ENCODE peak calls at places on chromosomes 13 and 19, in eight cellular contexts. Z, R, M, J, Q, B, H and V are unnamed samples. For H3K36me3, the result is how much of the 10 kb centered on the place peaks cover.

GRCh38 chr19:45363861-45364459 is 6.4 kb downstream of the ERCC2 start:
- DNase-seq in Z (no peak), R (no peak), M (no peak), J (no peak), Q (no peak), B (no peak), H (no peak), V (no peak)

GRCh38 chr19:48487944-48488343 is 18.8 kb downstream of the CYTH2 start:
- DNase-seq in Z (no peak), R (no peak), M (no peak), J (peak), Q (peak), B (no peak), H (peak), V (no peak)

GRCh38 chr13:110714798-110715394 is 1.4 kb downstream of the ING1 start:
- DNase-seq in Z (peak), R (peak), M (peak), J (peak), Q (peak), B (no peak), H (peak), V (peak)

GRCh38 chr19:56106397-56106849 is 14.7 kb downstream of the ZNF787 start:
- DNase-seq in Z (peak), R (no peak), M (no peak), J (peak), Q (no peak), B (no peak), H (peak), V (no peak)

GRCh38 chr13:83121904-83122303 is 760.4 kb downstream of the SLITRK1 start:
- DNase-seq in Z (no peak), R (no peak), M (no peak), J (no peak), Q (no peak), B (no peak), H (no peak), V (no peak)

GRCh38 chr19:11446652-11447301 is 11.3 kb downstream of the PRKCSH start:
- DNase-seq in Z (no peak), R (peak), M (peak), J (peak), Q (peak), B (no peak), H (peak), V (peak)

GRCh38 chr13:29903524-29903923 is 53.1 kb upstream of the UBL3 start:
- DNase-seq in Z (no peak), R (no peak), M (no peak), J (no peak), Q (no peak), B (no peak), H (peak), V (no peak)

GRCh38 chr19:12751635-12752034 is at the start of gene BEST2:
- DNase-seq in Z (no peak), R (no peak), M (no peak), J (no peak), Q (no peak), B (no peak), H (peak), V (no peak)

GRCh38 chr13:21324793-21325192 is 134.3 kb downstream of the ZDHHC20 start:
- DNase-seq in Z (no peak), R (no peak), M (no peak), J (no peak), Q (no peak), B (no peak), H (no peak), V (no peak)

GRCh38 chr13:109346060-109346459 is 440.3 kb downstream of the IRS2 start:
- DNase-seq in Z (no peak), R (no peak), M (no peak), J (no peak), Q (no peak), B (no peak), H (no peak), V (no peak)

DNA sequence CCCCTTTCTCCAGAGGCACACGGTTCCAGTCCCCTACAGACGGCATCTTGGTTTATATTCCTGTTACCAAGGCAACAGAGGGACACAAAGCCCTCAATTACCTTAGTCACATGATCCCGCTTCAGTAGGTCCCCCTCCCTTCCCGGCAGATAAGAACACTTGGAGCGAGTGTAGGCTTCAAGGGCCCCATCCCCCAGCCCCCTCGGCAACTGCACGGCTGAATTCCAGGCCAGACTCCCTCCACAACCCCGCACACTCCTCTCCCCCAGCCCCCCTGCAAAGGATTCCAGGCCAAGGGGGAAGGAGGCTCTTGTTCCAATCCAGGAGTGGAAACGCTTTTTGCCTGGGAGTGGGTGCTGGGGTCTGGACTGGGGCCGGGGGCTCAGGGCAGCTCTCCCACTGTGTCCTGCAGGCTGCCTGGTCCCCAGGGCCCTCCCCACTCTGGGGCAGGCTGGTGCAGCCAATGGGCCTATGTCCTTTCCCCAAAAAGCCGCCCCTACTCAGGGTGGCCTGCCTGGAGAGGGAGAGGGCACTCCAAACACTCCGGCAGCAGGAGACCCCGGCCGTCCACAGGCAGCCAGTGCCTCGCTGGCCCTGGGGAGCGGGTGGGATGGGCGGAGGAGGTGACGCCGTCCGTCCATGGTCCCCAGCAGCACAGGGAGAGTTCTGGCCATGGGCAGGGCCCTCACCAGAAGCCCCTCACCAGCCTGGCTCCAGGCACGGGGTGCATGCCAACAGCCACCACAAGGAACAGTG is 62.6 kb downstream of the MLLT1 start:
- DNase-seq in Z (no peak), R (peak), M (peak), J (no peak), Q (peak), B (no peak), H (no peak), V (no peak)
- H3K36me3 ChIP-seq in Z (half or more), R (half or more), M (under half), J (under half), Q (half or more), B (under half), H (under half), V (under half)

GRCh38 chr13:33545492-33545891 is 259.9 kb upstream of the STARD13 start:
- DNase-seq in Z (no peak), R (no peak), M (no peak), J (no peak), Q (no peak), B (no peak), H (no peak), V (no peak)
- H3K27ac ChIP-seq in Z (no peak), R (peak), M (no peak), J (peak), Q (no peak), B (no peak), H (no peak), V (peak)

GRCh38 chr13:73421310-73421912 is 362.6 kb downstream of the KLF5 start:
- DNase-seq in Z (no peak), R (no peak), M (no peak), J (peak), Q (no peak), B (no peak), H (peak), V (no peak)
- TF ChIP-seq EP300 in Z (no peak), R (no peak), M (no peak), J (no peak), Q (no peak), B (no peak), H (no peak), V (no peak)

GRCh38 chr19:18898533-18899408 is 2.8 kb upstream of the CERS1 start:
- DNase-seq in Z (no peak), R (no peak), M (no peak), J (no peak), Q (no peak), B (no peak), H (no peak), V (no peak)
- H3K36me3 ChIP-seq in Z (under half), R (under half), M (under half), J (under half), Q (under half), B (under half), H (under half), V (under half)

DNA sequence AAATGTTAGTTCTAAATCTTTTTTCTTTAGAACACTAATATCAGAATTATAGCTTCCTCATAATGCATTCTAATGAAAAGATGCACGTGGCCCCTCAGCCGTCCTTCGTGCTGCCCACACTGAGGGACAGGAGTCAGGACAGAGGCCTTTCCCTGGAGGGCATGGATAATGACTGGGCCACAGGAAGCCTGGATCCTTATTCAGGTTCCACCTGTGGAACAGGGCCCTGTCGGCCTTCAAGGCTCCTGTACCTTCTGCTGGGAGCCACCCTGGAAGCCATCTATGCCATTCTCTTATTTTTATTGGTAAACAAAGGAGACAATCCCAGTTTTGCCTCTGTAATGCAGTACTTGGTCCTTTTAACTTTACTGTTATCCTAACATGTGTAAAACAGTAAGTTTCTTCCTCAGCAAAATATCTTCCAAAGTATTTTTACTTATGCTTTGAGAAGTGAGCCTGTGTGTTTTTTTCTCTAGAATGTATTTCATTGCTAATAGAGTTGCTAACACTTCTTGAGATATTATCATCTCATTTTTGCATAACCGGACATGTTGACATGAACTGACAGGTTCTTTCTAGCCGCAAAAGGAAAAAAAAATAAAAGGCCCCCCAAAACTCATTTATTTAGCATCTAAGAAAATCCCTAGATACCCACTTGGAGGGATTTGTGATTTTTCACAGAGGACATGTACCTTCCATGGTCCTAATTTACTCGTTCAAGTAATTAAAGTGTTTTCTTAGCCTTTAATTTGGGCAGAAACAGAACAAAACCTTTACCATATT is 6.0 kb downstream of the GPR183 start:
- DNase-seq in Z (no peak), R (no peak), M (no peak), J (no peak), Q (no peak), B (no peak), H (no peak), V (no peak)
- H3K27ac ChIP-seq in Z (no peak), R (peak), M (no peak), J (peak), Q (no peak), B (peak), H (peak), V (no peak)

GRCh38 chr13:107252021-107252420 is 684.1 kb upstream of the ARGLU1 start:
- DNase-seq in Z (no peak), R (no peak), M (no peak), J (no peak), Q (no peak), B (no peak), H (no peak), V (no peak)

GRCh38 chr13:107252428-107252827 is 684.5 kb upstream of the ARGLU1 start:
- DNase-seq in Z (no peak), R (no peak), M (no peak), J (no peak), Q (no peak), B (no peak), H (no peak), V (no peak)

GRCh38 chr13:107251321-107251720 is 683.4 kb upstream of the ARGLU1 start:
- DNase-seq in Z (no peak), R (no peak), M (no peak), J (no peak), Q (no peak), B (no peak), H (no peak), V (no peak)

GRCh38 chr13:107250626-107251025 is 682.7 kb upstream of the ARGLU1 start:
- DNase-seq in Z (no peak), R (no peak), M (no peak), J (no peak), Q (no peak), B (no peak), H (no peak), V (no peak)

GRCh38 chr13:107254392-107254791 is 686.5 kb upstream of the ARGLU1 start:
- DNase-seq in Z (no peak), R (no peak), M (no peak), J (no peak), Q (no peak), B (no peak), H (no peak), V (no peak)
- TF ChIP-seq EP300 in Z (no peak), R (no peak), M (no peak), J (no peak), Q (no peak), B (no peak), H (no peak), V (no peak)

GRCh38 chr19:18464646-18465045 is 26.7 kb upstream of the ISYNA1 start:
- DNase-seq in Z (peak), R (peak), M (peak), J (peak), Q (peak), B (no peak), H (peak), V (peak)

GRCh38 chr19:18465214-18465963 is 27.5 kb upstream of the ISYNA1 start:
- DNase-seq in Z (no peak), R (peak), M (peak), J (no peak), Q (no peak), B (no peak), H (no peak), V (no peak)

GRCh38 chr19:18465964-18466339 is 28.0 kb upstream of the ISYNA1 start:
- DNase-seq in Z (no peak), R (peak), M (no peak), J (no peak), Q (no peak), B (no peak), H (no peak), V (no peak)

GRCh38 chr19:18467978-18468377 is 30.0 kb upstream of the ISYNA1 start:
- DNase-seq in Z (no peak), R (no peak), M (no peak), J (no peak), Q (no peak), B (no peak), H (no peak), V (no peak)

DNA sequence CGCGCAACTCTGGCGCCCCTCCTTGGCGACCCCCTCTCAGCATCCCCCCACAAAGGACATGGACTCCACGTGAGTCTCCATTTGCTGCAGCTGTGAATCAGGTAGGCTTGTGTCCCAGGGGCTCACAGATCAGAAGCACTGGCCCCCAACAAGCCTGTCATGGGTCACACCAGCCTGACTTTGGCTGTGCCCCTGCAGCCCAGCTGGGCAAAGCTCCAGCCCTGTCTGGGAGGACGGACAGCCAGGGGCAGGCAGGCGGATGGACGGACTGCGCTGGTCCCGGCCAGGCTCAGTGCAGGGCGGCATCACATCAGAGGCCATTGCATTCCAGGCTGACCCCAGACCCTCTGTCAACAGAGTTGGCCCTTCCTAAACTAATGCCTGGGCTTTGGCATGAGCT is 28.4 kb upstream of the ISYNA1 start:
- DNase-seq in Z (no peak), R (peak), M (no peak), J (no peak), Q (no peak), B (no peak), H (no peak), V (no peak)
- H3K36me3 ChIP-seq in Z (under half), R (under half), M (under half), J (under half), Q (under half), B (under half), H (under half), V (under half)